ENCODE peak calls at places on chromosomes 5 and 9, in six cellular contexts. D is pancreas, L is lung, Z is tibial nerve, I is body of pancreas, S is psoas muscle. O is an unnamed sample.

GRCh38 chr5:59582746-59583145 is 310.8 kb downstream of the PDE4D start:
- DNase-seq in D (no peak), L (no peak), Z (no peak), I (no peak), S (no peak), O (no peak)

GRCh38 chr9:136148766-136149165 is 30.1 kb upstream of the TMEM250 start:
- DNase-seq in D (peak; percentile 56), L (no peak), Z (no peak), I (no peak), S (no peak), O (no peak)

GRCh38 chr9:87075537-87075936 is 128.2 kb upstream of the GAS1 start:
- DNase-seq in D (no peak), L (no peak), Z (no peak), I (no peak), S (no peak), O (no peak)

GRCh38 chr5:69329905-69330489 is 2.6 kb downstream of the CCDC125 start:
- DNase-seq in D (no peak), L (no peak), Z (no peak), I (no peak), S (no peak), O (peak; percentile 71)

GRCh38 chr9:1208185-1208584 is 158.0 kb downstream of the DMRT2 start:
- DNase-seq in D (no peak), L (no peak), Z (no peak), I (no peak), S (no peak), O (no peak)

GRCh38 chr5:153617190-153617589 is 126.7 kb downstream of the GRIA1 start:
- DNase-seq in D (no peak), L (no peak), Z (no peak), I (no peak), S (no peak), O (no peak)

GRCh38 chr9:107488400-107489143 is 997 bp downstream of the KLF4 start:
- DNase-seq in D (peak; percentile 86), L (peak; percentile 74), Z (peak; percentile 76), I (peak; percentile 33), S (peak; percentile 89), O (peak; percentile 49)

GRCh38 chr5:98769256-98770157 is 4.0 kb upstream of the RGMB start:
- DNase-seq in D (peak; percentile 68), L (no peak), Z (peak; percentile 27), I (peak; percentile 32), S (peak; percentile 49), O (no peak)

GRCh38 chr9:116274293-116274692 is 120.7 kb downstream of the PAPPA start:
- DNase-seq in D (no peak), L (no peak), Z (no peak), I (no peak), S (no peak), O (no peak)

GRCh38 chr5:1781107-1781506 is 18.5 kb downstream of the MRPL36 start:
- DNase-seq in D (no peak), L (no peak), Z (no peak), I (no peak), S (no peak), O (no peak)

GRCh38 chr9:127537792-127538191 is 74.3 kb upstream of the STXBP1 start:
- DNase-seq in D (no peak), L (no peak), Z (no peak), I (no peak), S (no peak), O (no peak)

GRCh38 chr5:113572716-113573115 is 59.2 kb downstream of the YTHDC2 start:
- DNase-seq in D (no peak), L (no peak), Z (no peak), I (no peak), S (no peak), O (no peak)
- H3K36me3 ChIP-seq in D (no peaks in the 10 kb centered on the region), L (peaks cover 15% of the 10 kb centered on the region), Z (no peaks in the 10 kb centered on the region), I (peaks cover 3% of the 10 kb centered on the region), S (peaks cover 3% of the 10 kb centered on the region), O (peaks cover 1% of the 10 kb centered on the region)

DNA sequence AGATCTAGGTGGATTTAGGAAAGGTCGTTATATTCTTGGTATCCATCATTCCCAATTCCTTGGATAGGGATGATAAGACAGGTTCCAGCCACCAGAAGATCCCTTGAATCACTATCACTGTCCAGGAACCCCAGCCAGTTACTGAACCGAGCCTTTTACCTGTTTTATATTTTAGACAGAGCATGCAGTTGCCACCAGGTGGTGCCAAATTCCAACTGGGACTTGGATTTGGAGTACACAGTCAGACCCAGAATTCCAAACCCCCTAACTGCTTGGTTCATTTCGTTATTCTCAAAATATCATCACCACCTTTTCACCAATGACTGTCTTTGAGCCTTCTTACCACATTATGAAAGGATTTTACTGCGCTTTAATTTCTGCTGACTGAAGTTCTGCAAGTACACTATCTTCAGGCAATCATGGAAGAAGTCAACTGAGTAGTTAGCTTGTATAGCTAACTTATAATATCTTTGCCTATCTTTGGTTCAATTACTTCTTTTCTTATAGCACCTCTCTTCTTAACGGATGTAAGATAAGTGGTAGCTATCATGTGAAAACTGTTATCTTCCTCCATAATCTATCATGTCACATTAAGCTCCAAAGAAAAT is 191.8 kb downstream of the PRR16 start:
- DNase-seq in D (no peak), L (peak; percentile 41), Z (peak; percentile 38), I (peak; percentile 44), S (no peak), O (peak; percentile 62)
- TF ChIP-seq CTCF in D (peak; percentile 47), L (no peak), Z (peak; percentile 36), I (peak; percentile 48), S (peak; percentile 31), O (peak; percentile 63)

DNA sequence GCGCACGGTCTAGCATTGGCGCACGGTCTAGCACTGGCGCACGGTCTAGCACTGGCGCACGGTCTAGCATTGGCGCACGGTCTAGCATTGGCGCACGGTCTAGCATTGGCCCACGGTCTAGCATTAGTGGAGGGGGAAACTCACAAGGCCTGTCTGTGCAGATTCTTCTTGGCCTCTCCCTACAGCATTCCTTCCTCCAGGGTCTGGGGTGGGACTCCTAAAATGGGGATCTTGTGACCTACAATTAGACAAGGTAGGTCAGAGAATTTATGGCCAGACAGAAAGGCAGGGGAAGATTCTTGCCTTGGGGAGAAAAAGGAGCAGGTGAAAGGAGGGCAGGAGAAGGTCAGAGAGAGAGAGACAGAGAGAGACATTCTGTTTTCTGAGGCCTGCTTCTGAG is 5.4 kb upstream of the GBGT1 start:
- DNase-seq in D (no peak), L (no peak), Z (no peak), I (no peak), S (no peak), O (peak; percentile 80)
- H3K27me3 ChIP-seq in D (no peaks in the 10 kb centered on the region), L (no peaks in the 10 kb centered on the region), Z (no peaks in the 10 kb centered on the region), I (no peaks in the 10 kb centered on the region), S (peaks cover 28% of the 10 kb centered on the region), O (no peaks in the 10 kb centered on the region)

GRCh38 chr9:121816449-121816817 is 165.0 kb downstream of the DAB2IP start:
- DNase-seq in D (no peak), L (no peak), Z (no peak), I (no peak), S (no peak), O (no peak)
- H3K36me3 ChIP-seq in D (no peaks in the 10 kb centered on the region), L (peaks cover 2% of the 10 kb centered on the region), Z (no peaks in the 10 kb centered on the region), I (no peaks in the 10 kb centered on the region), S (no peaks in the 10 kb centered on the region), O (no peaks in the 10 kb centered on the region)